ENCODE peak calls at places on chromosomes 7 and 10, in nine cellular contexts. H is WERI-Rb-1; U is sciatic nerve; T is ELF-1; S is Ammon's horn; N is neural progenitor cell; I is AG04450; R is stimulated activated CD8-positive, alpha-beta memory T cell treated with anti-CD3 and anti-CD28 coated beads, Interleukin-15, amount 100 ng/mL, for 48 hours; P is kidney glomerular epithelial cell. O is an unnamed sample.

GRCh38 chr7:77940647-77941046 is 142.1 kb downstream of the PHTF2 start:
- DNase-seq in I (peak), U (no peak), H (no peak), R (no peak), T (peak), P (peak), N (peak), S (peak), O (no peak)

GRCh38 chr7:56040691-56041090 is 10.6 kb downstream of the PSPH start:
- DNase-seq in P (peak), U (peak), S (no peak), N (no peak), R (no peak), T (no peak), H (no peak), I (no peak), O (no peak)

GRCh38 chr7:76202666-76203030 is 952 bp downstream of the SRRM3 start:
- DNase-seq in R (no peak), U (no peak), P (no peak), T (no peak), H (peak), S (no peak), I (no peak), N (peak), O (no peak)

GRCh38 chr7:134850048-134850447 is 70.6 kb downstream of the CALD1 start:
- DNase-seq in T (no peak), H (no peak), S (no peak), N (no peak), I (no peak), R (no peak), P (no peak), U (no peak), O (no peak)

GRCh38 chr7:158351481-158351880 is 236.1 kb downstream of the PTPRN2 start:
- DNase-seq in P (no peak), N (no peak), I (no peak), S (no peak), R (no peak), U (no peak), H (no peak), T (no peak), O (peak)

GRCh38 chr7:102111063-102111757 is 175.5 kb upstream of the SH2B2 start:
- DNase-seq in T (no peak), U (peak), H (no peak), S (peak), N (peak), I (no peak), P (no peak), R (no peak), O (peak)

GRCh38 chr10:112299456-112299855 is 16.3 kb downstream of the TECTB start:
- DNase-seq in U (no peak), I (no peak), H (no peak), P (no peak), R (no peak), N (no peak), T (no peak), S (no peak), O (no peak)

GRCh38 chr10:88515235-88515634 is 67.9 kb downstream of the RNLS start:
- DNase-seq in P (no peak), I (no peak), H (no peak), S (no peak), U (no peak), N (no peak), R (no peak), T (no peak), O (no peak)

GRCh38 chr7:131056007-131056406 is 271.7 kb upstream of the MKLN1 start:
- DNase-seq in U (no peak), H (no peak), R (no peak), T (no peak), N (no peak), P (no peak), S (no peak), I (no peak), O (no peak)

GRCh38 chr10:4937346-4937745 is 25.9 kb upstream of the AKR1C1 start:
- DNase-seq in P (no peak), R (no peak), I (no peak), U (no peak), H (no peak), T (no peak), S (no peak), N (no peak), O (no peak)

GRCh38 chr10:103640436-103641181 is 147.1 kb downstream of the NEURL1 start:
- DNase-seq in H (no peak), T (no peak), U (no peak), P (no peak), S (peak), I (no peak), R (no peak), N (no peak), O (no peak)

GRCh38 chr7:38107486-38107893 is 70.6 kb upstream of the STARD3NL start:
- DNase-seq in P (peak), H (peak), U (peak), I (peak), R (peak), S (peak), T (peak), N (peak), O (peak)

GRCh38 chr10:112886463-112886862 is 63.6 kb upstream of the TCF7L2 start:
- DNase-seq in U (no peak), T (no peak), N (no peak), P (no peak), I (no peak), R (no peak), H (no peak), S (no peak), O (no peak)

GRCh38 chr7:44618754-44619153 is 12.3 kb downstream of the OGDH start:
- DNase-seq in S (no peak), N (no peak), I (no peak), U (no peak), T (peak), R (no peak), H (no peak), P (peak), O (peak)

GRCh38 chr7:106462365-106462859 is 177.6 kb upstream of the NAMPT start:
- DNase-seq in N (peak), R (no peak), U (no peak), I (peak), T (no peak), P (peak), S (peak), H (no peak), O (no peak)

GRCh38 chr7:116283595-116284204 is 73.4 kb downstream of the TES start:
- DNase-seq in U (no peak), H (no peak), T (no peak), I (no peak), P (no peak), S (no peak), N (no peak), R (no peak), O (no peak)

GRCh38 chr10:79927111-79927828 is 21.6 kb downstream of the SFTPD start:
- DNase-seq in I (no peak), U (no peak), H (no peak), T (no peak), S (peak), N (no peak), P (no peak), R (no peak), O (no peak)

GRCh38 chr10:3886191-3886590 is 101.2 kb upstream of the KLF6 start:
- DNase-seq in P (peak), R (no peak), H (no peak), N (peak), T (peak), S (no peak), U (no peak), I (no peak), O (peak)

GRCh38 chr7:80749270-80749669 is 110.8 kb downstream of the CD36 start:
- DNase-seq in U (no peak), H (no peak), I (no peak), T (no peak), N (no peak), R (no peak), P (peak), S (no peak), O (no peak)

GRCh38 chr7:51080622-51081269 is 235.9 kb downstream of the COBL start:
- DNase-seq in S (peak), I (no peak), N (peak), R (no peak), H (no peak), T (peak), P (no peak), U (no peak), O (peak)

GRCh38 chr10:133226251-133226808 is 3.7 kb upstream of the UTF1 start:
- DNase-seq in H (no peak), N (no peak), I (no peak), P (no peak), U (no peak), S (no peak), T (peak), R (no peak), O (no peak)

GRCh38 chr7:69751026-69751425 is 152.8 kb downstream of the AUTS2 start:
- DNase-seq in S (no peak), T (no peak), I (no peak), R (no peak), P (no peak), H (no peak), N (no peak), U (no peak), O (no peak)

GRCh38 chr7:114085592-114086490 is 167.0 kb upstream of the PPP1R3A start:
- DNase-seq in T (peak), N (peak), R (no peak), U (peak), H (peak), S (peak), P (no peak), I (peak), O (peak)

GRCh38 chr10:4947635-4948596 is 15.3 kb upstream of the AKR1C1 start:
- DNase-seq in T (no peak), P (peak), S (peak), R (no peak), U (peak), N (no peak), H (no peak), I (peak), O (no peak)

GRCh38 chr7:117012284-117013174 is 59.2 kb downstream of the ST7 start:
- DNase-seq in H (no peak), P (peak), R (no peak), I (no peak), S (no peak), U (no peak), T (no peak), N (peak), O (no peak)

GRCh38 chr7:1723254-1723653 is 53.2 kb downstream of the ELFN1 start:
- DNase-seq in N (no peak), R (no peak), U (no peak), P (no peak), T (no peak), H (no peak), S (no peak), I (no peak), O (no peak)

GRCh38 chr7:47968852-47969774 is 10.3 kb downstream of the HUS1 start:
- DNase-seq in R (no peak), S (peak), T (peak), P (peak), U (peak), H (peak), N (peak), I (no peak), O (peak)

GRCh38 chr10:49179699-49180511 is 8.3 kb downstream of the TMEM273 start:
- DNase-seq in R (no peak), N (no peak), I (no peak), T (no peak), U (peak), S (no peak), H (no peak), P (no peak), O (no peak)

O was measured in islet precursor cell.